ENCODE peak calls at places on chromosome 19, in ten cellular contexts. One of them, this sample, is unnamed.

GRCh38 chr19:46860846-46861690 is at the start of gene ARHGAP35:
- DNase-seq in stomach: no peak
- DNase-seq in thyroid gland: peak; percentile 23
- DNase-seq in Peyer's patch: no peak
- DNase-seq in AG04450: no peak
- DNase-seq in GM23248: peak; percentile 87
- DNase-seq in astrocyte: no peak
- DNase-seq in left ventricle myocardium inferior: no peak
- DNase-seq in neural progenitor cell: no peak
- DNase-seq in bronchial epithelial cell: no peak
- DNase-seq in this sample: peak; percentile 30

GRCh38 chr19:16325671-16326400 is 1.2 kb downstream of the KLF2 start:
- DNase-seq in stomach: no peak
- DNase-seq in thyroid gland: peak; percentile 40
- DNase-seq in Peyer's patch: peak; percentile 57
- DNase-seq in AG04450: no peak
- DNase-seq in GM23248: peak; percentile 77
- DNase-seq in astrocyte: no peak
- DNase-seq in left ventricle myocardium inferior: no peak
- DNase-seq in neural progenitor cell: peak; percentile 86
- DNase-seq in bronchial epithelial cell: no peak
- DNase-seq in this sample: peak; percentile 50

GRCh38 chr19:58009301-58009665 is 6.7 kb upstream of the ZNF606 start:
- DNase-seq in stomach: no peak
- DNase-seq in thyroid gland: no peak
- DNase-seq in Peyer's patch: no peak
- DNase-seq in AG04450: no peak
- DNase-seq in GM23248: no peak
- DNase-seq in astrocyte: no peak
- DNase-seq in left ventricle myocardium inferior: no peak
- DNase-seq in neural progenitor cell: no peak
- DNase-seq in bronchial epithelial cell: no peak
- DNase-seq in this sample: no peak

GRCh38 chr19:4373601-4374441 is 26.5 kb downstream of the SH3GL1 start:
- DNase-seq in stomach: no peak
- DNase-seq in thyroid gland: peak; percentile 51
- DNase-seq in Peyer's patch: no peak
- DNase-seq in AG04450: no peak
- DNase-seq in GM23248: peak; percentile 74
- DNase-seq in astrocyte: no peak
- DNase-seq in left ventricle myocardium inferior: peak; percentile 55
- DNase-seq in neural progenitor cell: no peak
- DNase-seq in bronchial epithelial cell: no peak
- DNase-seq in this sample: no peak

GRCh38 chr19:19426216-19426615 is 20.7 kb downstream of the GATAD2A start:
- DNase-seq in stomach: no peak
- DNase-seq in thyroid gland: no peak
- DNase-seq in Peyer's patch: no peak
- DNase-seq in AG04450: no peak
- DNase-seq in GM23248: peak; percentile 29
- DNase-seq in astrocyte: no peak
- DNase-seq in left ventricle myocardium inferior: no peak
- DNase-seq in neural progenitor cell: no peak
- DNase-seq in bronchial epithelial cell: no peak
- DNase-seq in this sample: no peak

GRCh38 chr19:32818536-32818935 is 51.0 kb downstream of the SLC7A9 start:
- DNase-seq in stomach: no peak
- DNase-seq in thyroid gland: no peak
- DNase-seq in Peyer's patch: no peak
- DNase-seq in AG04450: no peak
- DNase-seq in GM23248: no peak
- DNase-seq in astrocyte: no peak
- DNase-seq in left ventricle myocardium inferior: no peak
- DNase-seq in neural progenitor cell: no peak
- DNase-seq in bronchial epithelial cell: no peak
- DNase-seq in this sample: no peak

GRCh38 chr19:42201489-42202289 is 15.8 kb downstream of the DEDD2 start:
- DNase-seq in stomach: peak; percentile 45
- DNase-seq in thyroid gland: no peak
- DNase-seq in Peyer's patch: peak; percentile 80
- DNase-seq in AG04450: no peak
- DNase-seq in GM23248: no peak
- DNase-seq in astrocyte: no peak
- DNase-seq in left ventricle myocardium inferior: peak; percentile 32
- DNase-seq in neural progenitor cell: no peak
- DNase-seq in bronchial epithelial cell: no peak
- DNase-seq in this sample: no peak

GRCh38 chr19:41595258-41595889 is 19.4 kb downstream of the CEACAM21 start:
- DNase-seq in stomach: peak; percentile 53
- DNase-seq in thyroid gland: peak; percentile 28
- DNase-seq in Peyer's patch: peak; percentile 30
- DNase-seq in AG04450: peak; percentile 6
- DNase-seq in GM23248: peak; percentile 89
- DNase-seq in astrocyte: peak; percentile 54
- DNase-seq in left ventricle myocardium inferior: peak; percentile 23
- DNase-seq in neural progenitor cell: peak; percentile 35
- DNase-seq in bronchial epithelial cell: peak; percentile 83
- DNase-seq in this sample: peak; percentile 42

GRCh38 chr19:6088677-6089063 is 21.6 kb downstream of the RFX2 start:
- DNase-seq in stomach: no peak
- DNase-seq in thyroid gland: no peak
- DNase-seq in Peyer's patch: no peak
- DNase-seq in AG04450: no peak
- DNase-seq in GM23248: peak; percentile 65
- DNase-seq in astrocyte: peak; percentile 67
- DNase-seq in left ventricle myocardium inferior: no peak
- DNase-seq in neural progenitor cell: no peak
- DNase-seq in bronchial epithelial cell: peak; percentile 37
- DNase-seq in this sample: no peak

GRCh38 chr19:17671906-17672305 is 16.2 kb downstream of the UNC13A start:
- DNase-seq in stomach: no peak
- DNase-seq in thyroid gland: no peak
- DNase-seq in Peyer's patch: no peak
- DNase-seq in AG04450: no peak
- DNase-seq in GM23248: peak; percentile 61
- DNase-seq in astrocyte: no peak
- DNase-seq in left ventricle myocardium inferior: no peak
- DNase-seq in neural progenitor cell: peak; percentile 67
- DNase-seq in bronchial epithelial cell: peak; percentile 59
- DNase-seq in this sample: peak; percentile 32

GRCh38 chr19:55178781-55179569 is 1.1 kb downstream of the SYT5 start:
- DNase-seq in stomach: peak; percentile 69
- DNase-seq in thyroid gland: peak; percentile 48
- DNase-seq in Peyer's patch: peak; percentile 82
- DNase-seq in AG04450: no peak
- DNase-seq in GM23248: peak; percentile 92
- DNase-seq in astrocyte: peak; percentile 70
- DNase-seq in left ventricle myocardium inferior: peak; percentile 46
- DNase-seq in neural progenitor cell: peak; percentile 97
- DNase-seq in bronchial epithelial cell: peak; percentile 39
- DNase-seq in this sample: peak; percentile 45

GRCh38 chr19:3710265-3710812 is 2.2 kb downstream of the TJP3 start:
- DNase-seq in stomach: peak; percentile 99
- DNase-seq in thyroid gland: peak; percentile 97
- DNase-seq in Peyer's patch: no peak
- DNase-seq in AG04450: no peak
- DNase-seq in GM23248: no peak
- DNase-seq in astrocyte: no peak
- DNase-seq in left ventricle myocardium inferior: peak; percentile 68
- DNase-seq in neural progenitor cell: no peak
- DNase-seq in bronchial epithelial cell: peak; percentile 59
- DNase-seq in this sample: peak; percentile 17

GRCh38 chr19:40550951-40551350 is 25.7 kb upstream of the SHKBP1 start:
- DNase-seq in stomach: no peak
- DNase-seq in thyroid gland: no peak
- DNase-seq in Peyer's patch: no peak
- DNase-seq in AG04450: no peak
- DNase-seq in GM23248: no peak
- DNase-seq in astrocyte: no peak
- DNase-seq in left ventricle myocardium inferior: no peak
- DNase-seq in neural progenitor cell: no peak
- DNase-seq in bronchial epithelial cell: no peak
- DNase-seq in this sample: no peak
- H3K27me3 ChIP-seq in stomach: peaks cover 79% of the 10 kb centered on the region
- H3K27me3 ChIP-seq in thyroid gland: peaks cover 8% of the 10 kb centered on the region
- H3K27me3 ChIP-seq in Peyer's patch: peaks cover 14% of the 10 kb centered on the region
- H3K27me3 ChIP-seq in AG04450: peaks cover 37% of the 10 kb centered on the region
- H3K27me3 ChIP-seq in GM23248: peaks cover 28% of the 10 kb centered on the region
- H3K27me3 ChIP-seq in astrocyte: peaks cover 24% of the 10 kb centered on the region
- H3K27me3 ChIP-seq in left ventricle myocardium inferior: peaks cover 65% of the 10 kb centered on the region
- H3K27me3 ChIP-seq in neural progenitor cell: peaks cover 76% of the 10 kb centered on the region
- H3K27me3 ChIP-seq in bronchial epithelial cell: peaks cover 4% of the 10 kb centered on the region
- H3K27me3 ChIP-seq in this sample: peaks cover 9% of the 10 kb centered on the region

DNA sequence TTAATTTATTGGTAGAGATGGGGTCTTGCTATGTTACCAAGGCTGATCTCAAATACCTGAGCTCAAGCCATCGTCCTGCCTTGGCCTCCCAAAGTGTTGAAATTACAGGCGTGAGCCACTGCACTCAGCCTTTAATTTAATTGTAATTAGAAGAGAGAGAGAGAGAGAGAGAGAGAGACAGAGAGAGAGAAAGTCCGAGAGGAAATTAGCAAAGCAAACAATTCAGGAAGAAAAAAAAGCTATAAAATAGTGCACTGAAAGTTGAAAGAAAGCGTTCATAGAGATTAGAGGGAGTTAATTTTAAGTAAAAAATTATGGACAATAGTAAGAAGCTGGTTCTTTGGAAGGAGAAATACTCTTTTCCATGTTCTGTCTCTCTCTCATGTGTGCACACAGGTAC is 7.0 kb downstream of the GPR32 start:
- DNase-seq in stomach: no peak
- DNase-seq in thyroid gland: no peak
- DNase-seq in Peyer's patch: no peak
- DNase-seq in AG04450: no peak
- DNase-seq in GM23248: no peak
- DNase-seq in astrocyte: no peak
- DNase-seq in left ventricle myocardium inferior: no peak
- DNase-seq in neural progenitor cell: no peak
- DNase-seq in bronchial epithelial cell: no peak
- DNase-seq in this sample: no peak
- H3K27me3 ChIP-seq in stomach: peaks cover 99% of the 10 kb centered on the region
- H3K27me3 ChIP-seq in thyroid gland: peaks cover 19% of the 10 kb centered on the region
- H3K27me3 ChIP-seq in Peyer's patch: peaks cover 14% of the 10 kb centered on the region
- H3K27me3 ChIP-seq in AG04450: peaks cover 29% of the 10 kb centered on the region
- H3K27me3 ChIP-seq in GM23248: peaks cover 57% of the 10 kb centered on the region
- H3K27me3 ChIP-seq in astrocyte: peaks cover 29% of the 10 kb centered on the region
- H3K27me3 ChIP-seq in left ventricle myocardium inferior: peaks cover 98% of the 10 kb centered on the region
- H3K27me3 ChIP-seq in neural progenitor cell: peaks cover 79% of the 10 kb centered on the region
- H3K27me3 ChIP-seq in bronchial epithelial cell: no peaks in the 10 kb centered on the region
- H3K27me3 ChIP-seq in this sample: peaks cover 54% of the 10 kb centered on the region

DNA sequence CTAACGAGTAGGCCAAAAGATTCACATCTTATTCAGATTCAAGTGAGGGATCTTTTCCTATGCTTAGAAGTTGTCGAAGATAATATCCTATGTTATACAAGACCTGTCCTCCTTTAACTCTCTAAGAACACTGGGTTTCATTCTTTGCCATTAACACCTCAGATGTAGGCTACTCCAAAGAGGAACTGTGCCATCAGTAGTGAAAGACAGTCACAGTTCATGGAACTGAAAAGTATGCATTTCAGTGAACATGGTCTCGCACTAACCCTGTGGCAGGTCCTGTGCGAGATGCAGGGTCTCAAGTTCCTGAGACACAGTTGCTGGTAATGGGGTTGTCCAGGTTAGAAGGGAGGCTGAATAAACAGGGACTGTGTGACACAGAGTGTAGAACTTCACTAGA is 4.1 kb downstream of the LGALS16 start:
- DNase-seq in stomach: no peak
- DNase-seq in thyroid gland: no peak
- DNase-seq in Peyer's patch: no peak
- DNase-seq in AG04450: no peak
- DNase-seq in GM23248: no peak
- DNase-seq in astrocyte: no peak
- DNase-seq in left ventricle myocardium inferior: no peak
- DNase-seq in neural progenitor cell: no peak
- DNase-seq in bronchial epithelial cell: no peak
- DNase-seq in this sample: no peak
- H3K27me3 ChIP-seq in stomach: peaks cover 8% of the 10 kb centered on the region
- H3K27me3 ChIP-seq in thyroid gland: no peaks in the 10 kb centered on the region
- H3K27me3 ChIP-seq in Peyer's patch: no peaks in the 10 kb centered on the region
- H3K27me3 ChIP-seq in AG04450: no peaks in the 10 kb centered on the region
- H3K27me3 ChIP-seq in GM23248: no peaks in the 10 kb centered on the region
- H3K27me3 ChIP-seq in astrocyte: no peaks in the 10 kb centered on the region
- H3K27me3 ChIP-seq in left ventricle myocardium inferior: peaks cover 72% of the 10 kb centered on the region
- H3K27me3 ChIP-seq in neural progenitor cell: peaks cover 33% of the 10 kb centered on the region
- H3K27me3 ChIP-seq in bronchial epithelial cell: no peaks in the 10 kb centered on the region
- H3K27me3 ChIP-seq in this sample: peaks cover 11% of the 10 kb centered on the region

GRCh38 chr19:35034005-35034502 is 3.8 kb downstream of the SCN1B start:
- DNase-seq in stomach: no peak
- DNase-seq in thyroid gland: no peak
- DNase-seq in Peyer's patch: no peak
- DNase-seq in AG04450: no peak
- DNase-seq in GM23248: no peak
- DNase-seq in astrocyte: no peak
- DNase-seq in left ventricle myocardium inferior: no peak
- DNase-seq in neural progenitor cell: no peak
- DNase-seq in bronchial epithelial cell: no peak
- DNase-seq in this sample: no peak

GRCh38 chr19:35033067-35034004 is 3.1 kb downstream of the SCN1B start:
- DNase-seq in stomach: no peak
- DNase-seq in thyroid gland: no peak
- DNase-seq in Peyer's patch: no peak
- DNase-seq in AG04450: no peak
- DNase-seq in GM23248: no peak
- DNase-seq in astrocyte: no peak
- DNase-seq in left ventricle myocardium inferior: no peak
- DNase-seq in neural progenitor cell: no peak
- DNase-seq in bronchial epithelial cell: no peak
- DNase-seq in this sample: no peak

GRCh38 chr19:35031072-35031881 is 1.0 kb downstream of the SCN1B start:
- DNase-seq in stomach: no peak
- DNase-seq in thyroid gland: no peak
- DNase-seq in Peyer's patch: no peak
- DNase-seq in AG04450: no peak
- DNase-seq in GM23248: peak; percentile 50
- DNase-seq in astrocyte: peak; percentile 14
- DNase-seq in left ventricle myocardium inferior: peak; percentile 54
- DNase-seq in neural progenitor cell: peak; percentile 76
- DNase-seq in bronchial epithelial cell: no peak
- DNase-seq in this sample: peak; percentile 21

GRCh38 chr19:35030257-35031071 is at the start of gene SCN1B:
- DNase-seq in stomach: peak; percentile 62
- DNase-seq in thyroid gland: peak; percentile 26
- DNase-seq in Peyer's patch: no peak
- DNase-seq in AG04450: no peak
- DNase-seq in GM23248: peak; percentile 85
- DNase-seq in astrocyte: peak; percentile 33
- DNase-seq in left ventricle myocardium inferior: peak; percentile 65
- DNase-seq in neural progenitor cell: peak; percentile 89
- DNase-seq in bronchial epithelial cell: peak; percentile 30
- DNase-seq in this sample: peak; percentile 80

DNA sequence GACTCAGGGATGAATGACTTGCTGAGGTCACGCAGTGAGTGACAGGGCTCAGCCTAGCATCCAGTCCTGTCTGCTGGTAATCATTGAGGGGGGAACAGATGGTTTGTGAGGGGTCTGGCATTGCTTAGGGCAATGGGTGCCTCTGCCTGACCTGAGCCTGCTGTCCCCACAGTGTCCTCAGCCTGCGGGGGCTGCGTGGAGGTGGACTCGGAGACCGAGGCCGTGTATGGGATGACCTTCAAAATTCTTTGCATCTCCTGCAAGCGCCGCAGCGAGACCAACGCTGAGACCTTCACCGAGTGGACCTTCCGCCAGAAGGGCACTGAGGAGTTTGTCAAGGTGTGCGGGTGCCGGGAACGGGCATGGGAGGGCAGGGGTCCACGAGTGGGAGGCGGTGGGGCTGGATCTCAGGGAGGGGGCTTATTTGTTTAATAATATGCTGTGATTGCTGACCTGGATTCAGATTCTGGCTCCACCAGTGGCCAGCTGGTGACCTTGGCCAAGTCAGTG is 2.1 kb downstream of the SCN1B start:
- DNase-seq in stomach: no peak
- DNase-seq in thyroid gland: no peak
- DNase-seq in Peyer's patch: no peak
- DNase-seq in AG04450: no peak
- DNase-seq in GM23248: no peak
- DNase-seq in astrocyte: no peak
- DNase-seq in left ventricle myocardium inferior: no peak
- DNase-seq in neural progenitor cell: no peak
- DNase-seq in bronchial epithelial cell: no peak
- DNase-seq in this sample: no peak
- H3K27me3 ChIP-seq in stomach: peaks cover 27% of the 10 kb centered on the region
- H3K27me3 ChIP-seq in thyroid gland: no peaks in the 10 kb centered on the region
- H3K27me3 ChIP-seq in Peyer's patch: no peaks in the 10 kb centered on the region
- H3K27me3 ChIP-seq in AG04450: no peaks in the 10 kb centered on the region
- H3K27me3 ChIP-seq in GM23248: no peaks in the 10 kb centered on the region
- H3K27me3 ChIP-seq in astrocyte: peaks cover 2% of the 10 kb centered on the region
- H3K27me3 ChIP-seq in left ventricle myocardium inferior: no peaks in the 10 kb centered on the region
- H3K27me3 ChIP-seq in neural progenitor cell: peaks cover 38% of the 10 kb centered on the region
- H3K27me3 ChIP-seq in bronchial epithelial cell: peaks cover 12% of the 10 kb centered on the region
- H3K27me3 ChIP-seq in this sample: peaks cover 16% of the 10 kb centered on the region